ENCODE peak calls at places on chromosomes 7 and 10, in seven cellular contexts. H is mesothelial cell of epicardium, U is glutamatergic neuron, X is breast epithelium, Y is B cell, A is GM12864, R is SK-N-SH. T is an unnamed sample.

GRCh38 chr7:131100357-131101054 is 227.2 kb upstream of the MKLN1 start:
- DNase-seq in H (no peak), U (no peak), X (no peak), Y (no peak), A (no peak), R (no peak), T (no peak)

GRCh38 chr10:80289451-80290287 is at the start of gene MAT1A:
- DNase-seq in H (no peak), U (no peak), X (peak; percentile 56), Y (no peak), A (no peak), R (no peak), T (no peak)

GRCh38 chr10:131923059-131923756 is 22.4 kb downstream of the PPP2R2D start:
- DNase-seq in H (no peak), U (no peak), X (no peak), Y (no peak), A (no peak), R (no peak), T (no peak)

GRCh38 chr10:88293073-88293472 is 290.0 kb downstream of the RNLS start:
- DNase-seq in H (no peak), U (no peak), X (no peak), Y (no peak), A (no peak), R (no peak), T (no peak)

GRCh38 chr10:60352105-60352504 is 37.6 kb downstream of the ANK3 start:
- DNase-seq in H (no peak), U (no peak), X (no peak), Y (peak; percentile 19), A (peak; percentile 55), R (no peak), T (no peak)

GRCh38 chr7:104206841-104207240 is 972 bp downstream of the ORC5 start:
- DNase-seq in H (no peak), U (no peak), X (no peak), Y (no peak), A (no peak), R (peak; percentile 15), T (no peak)

GRCh38 chr7:52995676-52996075 is 39.8 kb upstream of the POM121L12 start:
- DNase-seq in H (no peak), U (no peak), X (no peak), Y (no peak), A (no peak), R (no peak), T (no peak)

GRCh38 chr10:36703179-36703578 is 422.2 kb upstream of the ANKRD30A start:
- DNase-seq in H (no peak), U (no peak), X (no peak), Y (no peak), A (no peak), R (no peak), T (no peak)

GRCh38 chr7:143399642-143400041 is 9.0 kb downstream of the EPHA1 start:
- DNase-seq in H (no peak), U (no peak), X (no peak), Y (no peak), A (no peak), R (no peak), T (no peak)
- TF ChIP-seq CTCF in H (no peak), U (no peak), X (no peak), Y (no peak), A (no peak), R (no peak), T (no peak)

GRCh38 chr7:107902381-107902780 is 11.4 kb downstream of the DLD start:
- DNase-seq in H (no peak), U (no peak), X (no peak), Y (no peak), A (no peak), R (no peak), T (no peak)
- TF ChIP-seq CTCF in H (no peak), U (no peak), X (no peak), Y (no peak), A (no peak), R (no peak), T (no peak)

GRCh38 chr10:114502071-114502470 is 97.8 kb upstream of the AFAP1L2 start:
- DNase-seq in H (no peak), U (no peak), X (no peak), Y (no peak), A (no peak), R (no peak), T (no peak)

GRCh38 chr10:114499120-114499519 is 94.8 kb upstream of the AFAP1L2 start:
- DNase-seq in H (no peak), U (no peak), X (no peak), Y (no peak), A (no peak), R (no peak), T (no peak)

GRCh38 chr10:114499630-114500190 is 95.4 kb upstream of the AFAP1L2 start:
- DNase-seq in H (no peak), U (no peak), X (no peak), Y (peak; percentile 65), A (peak; percentile 77), R (no peak), T (no peak)

GRCh38 chr10:114500643-114501042 is 96.3 kb upstream of the AFAP1L2 start:
- DNase-seq in H (no peak), U (no peak), X (no peak), Y (no peak), A (no peak), R (no peak), T (no peak)

DNA sequence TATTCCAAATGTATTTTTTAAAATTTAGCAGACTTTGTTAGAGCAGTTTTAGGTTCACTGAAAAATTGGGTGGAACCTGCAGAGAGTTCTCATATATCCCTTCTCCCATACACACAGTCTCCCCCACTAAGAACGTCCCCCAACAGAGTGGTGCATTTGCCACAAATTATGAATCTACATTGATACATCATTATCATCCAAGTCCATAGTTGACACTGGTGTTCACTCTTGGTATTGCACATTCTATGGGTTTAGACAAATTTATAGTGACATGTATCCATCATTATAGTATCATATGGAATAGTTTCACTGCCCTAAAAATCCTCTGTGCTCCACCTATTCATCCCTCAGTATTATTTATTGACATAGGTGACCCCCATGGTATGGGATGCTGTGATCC is 97.3 kb upstream of the AFAP1L2 start:
- DNase-seq in H (no peak), U (no peak), X (no peak), Y (no peak), A (no peak), R (no peak), T (no peak)
- TF ChIP-seq CTCF in H (peak; percentile 44), U (peak; percentile 53), X (no peak), Y (peak; percentile 24), A (peak; percentile 19), R (no peak), T (no peak)

GRCh38 chr10:104317195-104318095 is 20.8 kb downstream of the ITPRIP start:
- DNase-seq in H (no peak), U (no peak), X (no peak), Y (no peak), A (no peak), R (no peak), T (no peak)
- TF ChIP-seq CTCF in H (no peak), U (no peak), X (no peak), Y (no peak), A (peak; percentile 19), R (no peak), T (no peak)

GRCh38 chr10:118594392-118595063 is 920 bp downstream of the PRLHR start:
- DNase-seq in H (peak; percentile 74), U (peak; percentile 84), X (no peak), Y (no peak), A (no peak), R (peak; percentile 75), T (no peak)
- TF ChIP-seq CTCF in H (peak; percentile 22), U (peak; percentile 75), X (no peak), Y (no peak), A (peak; percentile 32), R (peak; percentile 23), T (peak; percentile 20)

GRCh38 chr7:80286611-80287010 is 152.0 kb downstream of the GNAI1 start:
- DNase-seq in H (no peak), U (no peak), X (no peak), Y (no peak), A (no peak), R (no peak), T (no peak)

GRCh38 chr7:80287400-80288174 is 153.0 kb downstream of the GNAI1 start:
- DNase-seq in H (no peak), U (no peak), X (no peak), Y (no peak), A (no peak), R (no peak), T (no peak)

GRCh38 chr7:80284848-80285247 is 150.2 kb downstream of the GNAI1 start:
- DNase-seq in H (no peak), U (no peak), X (no peak), Y (no peak), A (no peak), R (peak; percentile 8), T (no peak)

GRCh38 chr7:80294321-80294720 is 159.7 kb downstream of the GNAI1 start:
- DNase-seq in H (no peak), U (no peak), X (no peak), Y (no peak), A (no peak), R (no peak), T (no peak)

DNA sequence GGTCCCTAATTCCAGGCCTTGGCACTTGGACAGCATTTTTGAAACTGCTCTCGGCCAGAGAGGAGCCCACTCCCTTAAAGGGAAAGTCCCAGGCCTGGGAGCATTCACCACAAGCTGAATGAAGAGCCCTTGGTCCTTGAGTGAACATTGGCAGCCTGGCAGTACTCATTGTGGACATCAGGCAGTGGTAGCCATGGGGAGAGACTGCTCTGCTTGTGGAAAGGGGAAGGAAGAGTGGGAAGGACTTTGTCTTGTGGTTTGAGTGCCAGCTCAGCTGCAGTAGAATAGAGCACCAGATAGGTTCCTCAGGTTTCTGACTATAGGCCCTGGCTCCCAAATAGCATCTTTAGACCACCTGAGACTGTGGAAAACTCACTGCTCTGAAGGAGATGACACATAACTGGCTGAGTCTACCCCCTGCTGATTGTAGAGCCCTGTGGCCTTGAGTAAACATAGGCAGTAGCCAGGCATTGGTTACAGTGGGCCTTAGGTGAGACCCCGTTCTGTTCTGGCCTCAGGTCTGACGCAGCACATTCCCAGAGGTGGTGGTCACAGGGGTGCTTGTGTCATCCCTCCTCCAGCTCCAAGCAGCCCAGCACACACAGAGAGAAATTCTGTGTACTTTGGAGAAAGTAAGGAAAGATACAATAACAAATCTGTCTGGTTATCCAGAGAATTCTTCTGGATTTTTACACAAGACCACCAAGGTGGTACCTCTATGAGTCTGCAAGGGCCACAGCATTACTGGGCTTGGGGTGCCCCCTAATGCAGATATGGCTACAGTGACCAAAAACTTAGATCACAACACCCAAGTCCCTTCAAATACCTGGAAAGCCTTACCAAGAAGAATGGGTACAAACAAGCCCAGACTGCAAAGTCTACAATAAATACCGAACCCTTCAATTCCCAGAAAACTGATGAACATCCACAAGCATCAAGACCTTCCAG is 153.8 kb downstream of the GNAI1 start:
- DNase-seq in H (no peak), U (no peak), X (no peak), Y (no peak), A (no peak), R (no peak), T (no peak)
- TF ChIP-seq CTCF in H (no peak), U (no peak), X (no peak), Y (no peak), A (no peak), R (peak; percentile 28), T (no peak)

DNA sequence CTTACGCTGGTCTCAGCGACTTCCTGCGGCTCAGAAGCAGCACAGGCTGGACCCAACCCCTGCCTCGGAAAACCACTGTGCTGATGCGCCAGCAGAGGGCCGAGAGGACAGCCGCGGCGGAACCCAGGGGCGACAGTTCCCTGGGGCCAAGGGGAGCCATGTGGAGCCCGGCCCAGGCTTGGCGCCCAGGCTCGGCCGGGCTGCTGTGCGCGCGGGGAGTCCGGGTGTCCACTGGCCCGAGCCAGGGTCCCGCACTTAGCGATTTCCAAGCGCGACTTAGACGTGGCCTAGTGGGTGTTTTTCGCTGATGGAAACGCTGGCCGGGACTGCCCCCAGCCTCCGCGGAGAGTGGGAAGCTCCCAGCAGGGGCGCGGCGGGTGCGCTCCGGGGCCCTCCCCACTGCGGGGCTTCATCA is 18.6 kb upstream of the ZNF32 start:
- DNase-seq in H (no peak), U (peak; percentile 41), X (no peak), Y (no peak), A (no peak), R (peak; percentile 86), T (peak; percentile 52)
- TF ChIP-seq CTCF in H (peak; percentile 18), U (peak; percentile 41), X (peak; percentile 17), Y (no peak), A (peak; percentile 24), R (peak; percentile 40), T (no peak)